ENCODE peak calls at places on chromosomes 5 and 9, in four cellular contexts. J, M, T and H are unnamed samples.

GRCh38 chr5:141478321-141478945 is 2.7 kb downstream of the PCDHGC3 start:
- DNase-seq in T (peak; percentile 59), J (no peak), M (no peak), H (peak; percentile 51)

GRCh38 chr5:152264656-152265055 is 140.4 kb downstream of the NMUR2 start:
- DNase-seq in M (no peak), T (no peak), J (no peak), H (no peak)

GRCh38 chr5:36502608-36503007 is 103.8 kb upstream of the SLC1A3 start:
- DNase-seq in J (no peak), T (no peak), M (peak; percentile 78), H (peak; percentile 98)

GRCh38 chr9:118283488-118283887 is 579.3 kb downstream of the TLR4 start:
- DNase-seq in J (no peak), M (no peak), T (no peak), H (no peak)

GRCh38 chr9:21097817-21098216 is 20.1 kb upstream of the IFNB1 start:
- DNase-seq in J (no peak), T (no peak), M (no peak), H (no peak)

GRCh38 chr5:67160985-67161384 is 35.6 kb downstream of the CD180 start:
- DNase-seq in M (peak; percentile 67), J (no peak), T (no peak), H (peak; percentile 47)

GRCh38 chr9:389159-389558 is 174.5 kb downstream of the DOCK8 start:
- DNase-seq in J (no peak), T (no peak), M (no peak), H (no peak)

GRCh38 chr9:115378246-115378645 is 260.3 kb upstream of the TNC start:
- DNase-seq in T (no peak), M (no peak), J (no peak), H (no peak)

GRCh38 chr9:134853893-134854292 is 26.7 kb upstream of the FCN2 start:
- DNase-seq in M (no peak), T (peak; percentile 18), J (no peak), H (no peak)

GRCh38 chr9:35071814-35072460 is 488 bp downstream of the VCP start:
- DNase-seq in T (peak; percentile 87), J (peak; percentile 93), M (peak; percentile 86), H (peak; percentile 76)

GRCh38 chr5:57887851-57888621 is 405.4 kb upstream of the ACTBL2 start:
- DNase-seq in T (no peak), J (peak; percentile 70), M (peak; percentile 70), H (peak; percentile 54)

GRCh38 chr5:231661-232060 is 13.5 kb downstream of the SDHA start:
- DNase-seq in M (no peak), T (no peak), J (no peak), H (no peak)

GRCh38 chr9:99807276-99807852 is 14.3 kb upstream of the NR4A3 start:
- DNase-seq in J (peak; percentile 76), M (peak; percentile 76), T (peak; percentile 63), H (peak; percentile 71)

GRCh38 chr9:98215821-98216220 is 23.4 kb upstream of the CORO2A start:
- DNase-seq in M (peak; percentile 20), J (peak; percentile 61), T (no peak), H (no peak)

GRCh38 chr5:79720096-79720495 is 30.5 kb downstream of the CMYA5 start:
- DNase-seq in J (no peak), M (no peak), T (no peak), H (no peak)

GRCh38 chr9:108374606-108375005 is 481.2 kb downstream of the ACTL7B start:
- DNase-seq in M (no peak), T (no peak), J (no peak), H (no peak)

GRCh38 chr5:6359941-6360683 is 18.2 kb downstream of the MED10 start:
- DNase-seq in T (no peak), J (no peak), M (no peak), H (no peak)

GRCh38 chr9:15935661-15936315 is 382.9 kb downstream of the CCDC171 start:
- DNase-seq in M (peak; percentile 32), T (no peak), J (no peak), H (peak; percentile 66)

GRCh38 chr9:134316444-134317160 is 9.7 kb upstream of the RXRA start:
- DNase-seq in M (no peak), J (no peak), T (peak; percentile 82), H (peak; percentile 57)

GRCh38 chr5:132476853-132477729 is 13.5 kb downstream of the IRF1 start:
- DNase-seq in J (no peak), M (no peak), T (peak; percentile 41), H (no peak)

GRCh38 chr5:71732011-71732410 is 12.9 kb downstream of the CARTPT start:
- DNase-seq in T (no peak), J (no peak), M (no peak), H (no peak)

GRCh38 chr5:74943905-74944304 is 77.7 kb upstream of the FAM169A start:
- DNase-seq in M (no peak), J (peak; percentile 20), T (no peak), H (no peak)
- TF ChIP-seq CTCF in M (no peak), J (peak; percentile 39), T (no peak), H (peak; percentile 8)

GRCh38 chr5:98775246-98775961 is 1.9 kb downstream of the RGMB start:
- DNase-seq in M (no peak), J (peak; percentile 79), T (no peak), H (no peak)
- H3K4me3 ChIP-seq in M (peak overlapping the region; percentile 64), J (peak overlapping the region; percentile 73), T (peak overlapping the region; percentile 90), H (peak overlapping the region; percentile 92)

GRCh38 chr5:10157085-10157669 is 92.5 kb downstream of the ATPSCKMT start:
- DNase-seq in J (peak; percentile 59), M (no peak), T (no peak), H (no peak)

GRCh38 chr5:10162468-10162867 is 87.2 kb downstream of the ATPSCKMT start:
- DNase-seq in J (peak; percentile 13), M (no peak), T (no peak), H (no peak)

GRCh38 chr5:10153394-10153793 is 96.3 kb downstream of the ATPSCKMT start:
- DNase-seq in T (no peak), M (no peak), J (no peak), H (no peak)

GRCh38 chr5:10161778-10162177 is 87.9 kb downstream of the ATPSCKMT start:
- DNase-seq in T (no peak), M (no peak), J (peak; percentile 53), H (no peak)

GRCh38 chr5:10158886-10159285 is 90.8 kb downstream of the ATPSCKMT start:
- DNase-seq in J (no peak), T (no peak), M (no peak), H (no peak)
- TF ChIP-seq CTCF in J (peak; percentile 23), T (no peak), M (peak; percentile 8), H (no peak)

GRCh38 chr5:1494780-1495524 is 28.8 kb downstream of the LPCAT1 start:
- DNase-seq in T (no peak), M (no peak), J (no peak), H (no peak)
- H3K4me3 ChIP-seq in T (no peak overlapping the region), M (no peak overlapping the region), J (no peak overlapping the region), H (no peak overlapping the region)

GRCh38 chr9:130433168-130433946 is 11.4 kb upstream of the ASS1 start:
- DNase-seq in M (peak; percentile 31), J (peak; percentile 91), T (peak; percentile 75), H (no peak)
- TF ChIP-seq CTCF in M (peak; percentile 28), J (peak; percentile 66), T (peak; percentile 85), H (no peak)

GRCh38 chr9:131677445-131678180 is 62.3 kb downstream of the RAPGEF1 start:
- DNase-seq in J (peak; percentile 39), M (peak; percentile 80), T (no peak), H (peak; percentile 77)
- H3K4me3 ChIP-seq in J (no peak overlapping the region), M (no peak overlapping the region), T (no peak overlapping the region), H (no peak overlapping the region)

GRCh38 chr9:10371824-10372223 is 241.0 kb downstream of the PTPRD start:
- DNase-seq in J (peak; percentile 31), M (no peak), T (no peak), H (no peak)

DNA sequence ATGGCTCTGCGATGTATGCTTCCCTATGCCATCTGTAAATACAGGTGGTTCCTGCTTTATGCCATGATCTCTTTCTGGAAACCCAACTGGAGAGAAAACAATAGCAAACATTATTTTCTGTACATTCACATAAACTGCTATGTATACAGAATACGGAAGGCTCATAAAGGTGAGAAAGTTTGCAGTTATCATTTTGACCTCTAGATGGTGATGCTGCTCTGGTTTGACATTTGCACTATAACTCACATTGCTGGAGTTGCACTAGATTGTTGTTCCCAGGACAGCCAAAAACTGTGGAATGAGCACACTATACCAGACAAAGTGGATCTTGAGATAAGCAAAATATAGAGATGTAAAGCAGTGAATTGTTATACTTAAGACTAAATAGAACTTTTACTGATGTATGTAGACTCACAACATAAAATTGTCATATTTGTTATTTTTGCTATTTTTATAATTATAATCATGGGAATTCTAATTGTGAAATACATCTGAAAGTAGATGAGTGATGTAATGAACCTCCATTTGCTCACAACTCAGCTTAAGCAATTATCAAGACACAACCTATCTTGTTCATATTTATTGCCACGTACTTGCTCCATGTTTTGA is 246.5 kb downstream of the PTPRD start:
- DNase-seq in M (peak; percentile 49), J (peak; percentile 48), T (no peak), H (peak; percentile 42)
- TF ChIP-seq CTCF in M (peak; percentile 57), J (peak; percentile 85), T (no peak), H (peak; percentile 75)

GRCh38 chr9:36164361-36164760 is 4.8 kb upstream of the CCIN start:
- DNase-seq in J (no peak), M (no peak), T (peak; percentile 52), H (no peak)

GRCh38 chr9:36164989-36165388 is 4.2 kb upstream of the CCIN start:
- DNase-seq in T (peak; percentile 39), M (no peak), J (no peak), H (no peak)

GRCh38 chr9:36165766-36166149 is 3.4 kb upstream of the CCIN start:
- DNase-seq in M (peak; percentile 69), T (no peak), J (no peak), H (peak; percentile 61)

GRCh38 chr9:36163840-36164175 is 5.4 kb upstream of the CCIN start:
- DNase-seq in T (no peak), M (peak; percentile 93), J (no peak), H (peak; percentile 81)

DNA sequence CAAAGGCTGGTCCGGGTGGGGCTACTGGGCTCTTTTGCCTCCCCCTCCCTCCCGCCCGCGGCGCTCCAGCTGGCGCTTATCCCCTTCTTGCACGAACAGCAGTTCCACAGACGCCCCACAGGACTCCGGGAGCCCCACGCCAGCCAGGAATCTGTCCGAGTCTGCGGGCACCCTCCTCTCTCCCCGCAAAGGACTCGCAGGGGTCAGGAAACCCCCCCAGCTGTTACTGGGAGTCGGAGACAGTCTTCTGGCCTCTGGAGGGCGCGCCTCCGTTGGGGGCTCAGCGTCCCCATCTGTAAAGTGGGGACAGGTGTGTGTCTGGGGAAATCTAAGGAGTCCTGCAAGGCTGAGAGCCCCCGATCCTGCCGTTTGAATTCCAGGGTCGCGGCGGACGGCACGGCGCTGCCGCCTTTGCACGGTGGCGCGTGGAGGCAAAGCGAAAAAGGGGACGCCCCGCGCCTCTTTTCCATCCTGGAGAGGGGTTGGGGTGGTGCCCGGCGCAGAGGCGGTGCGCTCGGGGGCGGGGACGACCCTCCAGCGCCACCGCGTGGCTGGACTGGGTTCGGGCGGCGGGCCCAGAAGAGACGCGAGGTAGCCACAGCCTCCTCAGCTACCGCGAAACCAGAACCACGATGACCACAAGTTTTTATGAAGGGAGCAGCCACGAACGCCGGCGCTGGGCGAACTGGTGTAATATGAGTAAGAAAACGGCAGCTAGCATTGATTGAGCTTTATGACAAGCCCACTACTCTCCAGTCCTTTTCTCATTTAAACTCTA is 2.8 kb upstream of the CCIN start:
- DNase-seq in M (peak; percentile 85), T (peak; percentile 92), J (peak; percentile 86), H (peak; percentile 84)
- H3K4me3 ChIP-seq in M (peak overlapping the region; percentile 52), T (peak overlapping the region; percentile 45), J (peak overlapping the region; percentile 44), H (peak overlapping the region; percentile 60)

GRCh38 chr5:120803282-120803681 is 339.2 kb downstream of the PRR16 start:
- DNase-seq in T (no peak), J (no peak), M (peak; percentile 62), H (peak; percentile 54)
- TF ChIP-seq CTCF in T (no peak), J (peak; percentile 52), M (peak; percentile 7), H (peak; percentile 18)

GRCh38 chr5:8553364-8553763 is 684.4 kb downstream of the MTRR start:
- DNase-seq in T (no peak), J (no peak), M (no peak), H (no peak)
- H3K4me3 ChIP-seq in T (no peak overlapping the region), J (no peak overlapping the region), M (no peak overlapping the region), H (no peak overlapping the region)